ENCODE peak calls at places on chromosomes 2 and 18, in ten cellular contexts. H is mesothelial cell of epicardium, U is kidney epithelial cell, Y is mammary epithelial cell, V is heart right ventricle, I is endodermal cell, T is ovary, P is AG10803, F is suprapubic skin, Z is spleen. Q is an unnamed sample.

GRCh38 chr2:235749121-235749780 is 255.4 kb downstream of the AGAP1 start:
- DNase-seq in P (peak; percentile 84), F (no peak), Y (no peak), Z (no peak), V (no peak), T (no peak), U (no peak), H (no peak), I (no peak), Q (no peak)

GRCh38 chr2:207256026-207256425 is 90.3 kb upstream of the KLF7 start:
- DNase-seq in Z (no peak), H (no peak), V (no peak), P (no peak), Y (no peak), U (no peak), T (no peak), I (no peak), F (no peak), Q (no peak)

GRCh38 chr2:39232141-39232540 is 11.6 kb downstream of the CDKL4 start:
- DNase-seq in Y (no peak), H (no peak), F (no peak), P (peak; percentile 23), Z (no peak), T (no peak), U (no peak), I (no peak), V (no peak), Q (no peak)

GRCh38 chr2:166700079-166700478 is 188.2 kb upstream of the XIRP2 start:
- DNase-seq in I (no peak), F (no peak), V (no peak), H (no peak), Z (no peak), P (no peak), T (no peak), Y (no peak), U (no peak), Q (no peak)

GRCh38 chr18:48877941-48878340 is 72.8 kb downstream of the SMAD7 start:
- DNase-seq in Z (peak; percentile 28), T (no peak), P (no peak), F (no peak), V (no peak), I (no peak), Y (no peak), H (no peak), U (no peak), Q (no peak)

GRCh38 chr2:96241901-96242611 is 23.7 kb downstream of the TMEM127 start:
- DNase-seq in U (no peak), P (peak; percentile 69), F (no peak), H (no peak), T (no peak), Y (peak; percentile 72), Z (peak; percentile 92), V (no peak), I (no peak), Q (no peak)

GRCh38 chr2:11286749-11287148 is 57.7 kb downstream of the ROCK2 start:
- DNase-seq in P (peak; percentile 25), H (no peak), Y (no peak), V (no peak), F (no peak), T (no peak), U (no peak), I (no peak), Z (no peak), Q (no peak)

GRCh38 chr2:126616606-126617069 is 39.3 kb upstream of the GYPC start:
- DNase-seq in Z (no peak), V (no peak), P (no peak), H (no peak), T (no peak), Y (no peak), I (no peak), F (no peak), U (no peak), Q (no peak)

GRCh38 chr18:9827856-9828793 is 57.6 kb upstream of the TXNDC2 start:
- DNase-seq in F (no peak), P (peak; percentile 98), I (peak; percentile 24), H (no peak), V (no peak), U (peak; percentile 87), T (no peak), Y (peak; percentile 98), Z (peak; percentile 82), Q (no peak)

GRCh38 chr18:9831723-9832199 is 54.0 kb upstream of the TXNDC2 start:
- DNase-seq in H (no peak), U (no peak), Z (no peak), P (no peak), T (no peak), F (no peak), I (no peak), V (no peak), Y (no peak), Q (no peak)

GRCh38 chr18:9832871-9833270 is 52.9 kb upstream of the TXNDC2 start:
- DNase-seq in U (no peak), H (no peak), I (no peak), P (no peak), Z (no peak), V (no peak), T (no peak), F (no peak), Y (no peak), Q (no peak)

GRCh38 chr18:9828794-9829712 is 56.7 kb upstream of the TXNDC2 start:
- DNase-seq in I (peak; percentile 38), P (no peak), U (no peak), Y (no peak), H (no peak), Z (no peak), T (no peak), F (no peak), V (no peak), Q (no peak)

GRCh38 chr18:9831046-9831722 is 54.6 kb upstream of the TXNDC2 start:
- DNase-seq in T (no peak), Z (no peak), V (no peak), H (no peak), P (no peak), U (no peak), I (peak; percentile 39), Y (no peak), F (no peak), Q (no peak)
- TF ChIP-seq CTCF in T (no peak), Z (no peak), V (peak; percentile 29), H (no peak), P (no peak), U (peak; percentile 14), I (peak; percentile 60), Y (no peak), F (no peak), Q (no peak)

GRCh38 chr2:199710551-199710950 is 140.4 kb downstream of the FTCDNL1 start:
- DNase-seq in P (peak; percentile 18), T (no peak), U (no peak), Y (no peak), H (no peak), F (no peak), V (no peak), I (no peak), Z (no peak), Q (no peak)

GRCh38 chr2:199707584-199708185 is 143.3 kb downstream of the FTCDNL1 start:
- DNase-seq in I (no peak), V (no peak), Z (no peak), Y (no peak), P (no peak), H (no peak), F (no peak), U (no peak), T (no peak), Q (no peak)

GRCh38 chr2:199703199-199703598 is 147.8 kb downstream of the FTCDNL1 start:
- DNase-seq in I (no peak), H (no peak), Z (no peak), Y (no peak), T (no peak), F (no peak), V (no peak), P (no peak), U (no peak), Q (no peak)

GRCh38 chr2:199705538-199705937 is 145.5 kb downstream of the FTCDNL1 start:
- DNase-seq in P (no peak), F (no peak), T (no peak), I (no peak), Y (no peak), V (no peak), U (no peak), Z (no peak), H (no peak), Q (no peak)

DNA sequence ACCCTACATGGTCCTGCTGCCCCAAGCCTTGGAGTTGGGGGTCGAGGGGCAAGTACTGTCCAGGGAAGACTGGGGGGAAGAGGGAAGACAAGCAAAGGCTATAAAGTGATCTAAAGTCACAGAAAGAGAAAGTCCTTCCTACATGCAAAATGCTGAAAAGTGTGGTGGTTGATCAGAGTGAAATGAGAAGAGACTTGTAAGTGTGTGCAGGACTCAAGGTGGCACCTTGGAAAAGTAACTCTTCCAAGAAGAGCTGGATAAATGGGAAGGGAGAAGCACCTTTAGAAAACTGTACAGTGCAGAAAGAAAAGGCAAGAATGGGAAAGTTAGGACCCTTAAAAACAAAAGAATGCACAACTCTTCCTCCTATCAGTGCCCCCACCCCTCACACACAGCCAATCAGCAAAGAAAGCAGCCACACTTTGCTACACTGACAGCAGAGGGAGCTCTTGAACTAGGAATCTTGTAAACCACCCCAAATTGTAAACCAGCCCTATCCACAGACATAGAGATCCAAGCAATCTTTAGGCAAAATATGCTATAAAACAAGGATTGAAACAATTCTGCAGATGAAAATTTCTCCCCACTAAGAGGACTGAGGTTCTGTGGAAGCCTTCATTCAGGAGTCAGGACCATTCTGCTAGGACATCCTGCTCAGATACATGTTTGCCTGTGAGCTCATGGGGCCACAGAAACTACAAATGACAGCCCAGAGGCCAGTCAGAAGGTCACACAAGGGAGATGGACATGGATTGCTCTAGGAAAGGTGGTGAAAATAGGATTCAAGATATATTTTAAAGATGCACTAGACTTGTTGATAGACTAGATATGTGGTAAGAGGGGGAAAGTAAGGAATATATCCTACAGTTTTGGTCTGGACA is 146.4 kb downstream of the FTCDNL1 start:
- DNase-seq in Z (no peak), P (peak; percentile 34), U (no peak), I (peak; percentile 79), Y (peak; percentile 31), H (no peak), F (no peak), T (no peak), V (no peak), Q (no peak)
- TF ChIP-seq CTCF in Z (peak; percentile 57), P (peak; percentile 76), U (peak; percentile 70), I (peak; percentile 86), Y (peak; percentile 64), H (no peak), F (no peak), T (no peak), V (peak; percentile 37), Q (no peak)

GRCh38 chr18:33231474-33232317 is 208.8 kb downstream of the CCDC178 start:
- DNase-seq in Y (peak; percentile 40), I (peak; percentile 94), U (peak; percentile 29), V (peak; percentile 11), P (peak; percentile 60), Z (no peak), H (peak; percentile 71), F (peak; percentile 55), T (peak; percentile 67), Q (peak; percentile 86)
- TF ChIP-seq CTCF in Y (peak; percentile 96), I (peak; percentile 90), U (peak; percentile 93), V (peak; percentile 85), P (peak; percentile 99), Z (peak; percentile 83), H (peak; percentile 82), F (no peak), T (peak; percentile 78), Q (peak; percentile 96)

GRCh38 chr2:60148717-60149116 is 404.7 kb downstream of the BCL11A start:
- DNase-seq in F (no peak), Z (no peak), H (no peak), T (no peak), V (no peak), I (no peak), P (no peak), U (no peak), Y (no peak), Q (no peak)

GRCh38 chr2:60149151-60149550 is 404.3 kb downstream of the BCL11A start:
- DNase-seq in Y (no peak), U (no peak), I (no peak), Z (no peak), V (no peak), F (no peak), H (no peak), T (no peak), P (no peak), Q (no peak)

GRCh38 chr2:60158262-60158661 is 395.2 kb downstream of the BCL11A start:
- DNase-seq in I (no peak), V (no peak), Z (no peak), T (no peak), H (no peak), P (no peak), Y (no peak), F (no peak), U (no peak), Q (no peak)

GRCh38 chr2:60157283-60157682 is 396.2 kb downstream of the BCL11A start:
- DNase-seq in H (no peak), Y (no peak), P (no peak), F (no peak), U (no peak), I (no peak), V (no peak), Z (no peak), T (no peak), Q (no peak)

GRCh38 chr2:60152226-60152833 is 401.1 kb downstream of the BCL11A start:
- DNase-seq in V (no peak), I (no peak), U (no peak), Z (no peak), P (peak; percentile 2), Y (peak; percentile 21), T (no peak), F (no peak), H (no peak), Q (no peak)
- TF ChIP-seq CTCF in V (peak; percentile 70), I (peak; percentile 93), U (peak; percentile 70), Z (peak; percentile 75), P (peak; percentile 68), Y (peak; percentile 92), T (no peak), F (no peak), H (peak; percentile 93), Q (peak; percentile 81)

Q was measured in nephron progenitor cell.